ENCODE peak calls at places on chromosomes 2 and 18, in six cellular contexts. W is cardiac fibroblast, J is heart left ventricle, B is mammary epithelial cell, F is heart right ventricle, Q is pancreas. R is an unnamed sample.

GRCh38 chr2:98551316-98551715 is 57.0 kb downstream of the COA5 start:
- DNase-seq in J (no peak), F (no peak), W (no peak), B (no peak), Q (no peak), R (no peak)

GRCh38 chr2:60441791-60442190 is 111.7 kb downstream of the BCL11A start:
- DNase-seq in W (no peak), Q (no peak), J (no peak), B (no peak), F (no peak), R (no peak)

GRCh38 chr2:9753276-9753600 is 90.0 kb upstream of the TAF1B start:
- DNase-seq in Q (no peak), F (no peak), W (peak), B (peak), J (peak), R (peak)

GRCh38 chr18:72128649-72129048 is 415.5 kb downstream of the CBLN2 start:
- DNase-seq in J (no peak), W (no peak), Q (no peak), B (no peak), F (no peak), R (no peak)

GRCh38 chr2:230640540-230641011 is 72.1 kb upstream of the CAB39 start:
- DNase-seq in B (peak), F (no peak), J (no peak), Q (no peak), W (no peak), R (no peak)

GRCh38 chr2:238009563-238009962 is 42.7 kb downstream of the UBE2F start:
- DNase-seq in B (no peak), W (no peak), F (no peak), J (no peak), Q (no peak), R (no peak)

GRCh38 chr18:24514439-24514838 is 54.0 kb downstream of the HRH4 start:
- DNase-seq in J (no peak), B (peak), Q (no peak), F (no peak), W (peak), R (no peak)

GRCh38 chr2:10914272-10914693 is 2.5 kb downstream of the KCNF1 start:
- DNase-seq in F (no peak), B (no peak), J (no peak), W (no peak), Q (no peak), R (no peak)

GRCh38 chr2:85907671-85908157 is 18.9 kb upstream of the ST3GAL5 start:
- DNase-seq in F (no peak), B (peak), W (peak), Q (no peak), J (no peak), R (no peak)

DNA sequence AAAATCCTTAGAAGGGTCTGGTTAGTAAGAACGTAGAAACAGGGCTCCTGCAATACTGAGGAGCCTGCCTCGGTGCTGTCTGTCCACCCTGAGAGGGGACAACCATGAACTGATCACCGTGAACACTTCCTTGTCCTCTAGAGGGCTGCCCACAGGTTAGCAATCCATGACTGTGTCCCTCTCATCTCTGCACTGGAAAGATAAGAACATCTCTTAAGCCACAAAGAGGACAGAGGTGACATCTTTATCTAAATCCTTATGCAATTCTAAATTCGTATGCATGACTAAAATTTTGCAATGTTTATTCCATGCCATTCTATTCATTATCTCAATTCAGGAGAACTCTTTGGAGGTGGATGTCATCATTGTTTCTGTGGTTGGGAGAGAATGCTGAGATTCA is 12.8 kb downstream of the EFR3B start:
- DNase-seq in W (no peak), J (no peak), Q (no peak), F (no peak), B (no peak), R (no peak)
- TF ChIP-seq CTCF in W (no peak), J (no peak), Q (no peak), F (no peak), B (no peak), R (no peak)

GRCh38 chr2:68062680-68063387 is at the start of gene C1D:
- DNase-seq in B (peak), F (peak), Q (peak), J (peak), W (peak), R (peak)
- TF ChIP-seq CTCF in B (no peak), F (no peak), Q (no peak), J (no peak), W (no peak), R (no peak)

DNA sequence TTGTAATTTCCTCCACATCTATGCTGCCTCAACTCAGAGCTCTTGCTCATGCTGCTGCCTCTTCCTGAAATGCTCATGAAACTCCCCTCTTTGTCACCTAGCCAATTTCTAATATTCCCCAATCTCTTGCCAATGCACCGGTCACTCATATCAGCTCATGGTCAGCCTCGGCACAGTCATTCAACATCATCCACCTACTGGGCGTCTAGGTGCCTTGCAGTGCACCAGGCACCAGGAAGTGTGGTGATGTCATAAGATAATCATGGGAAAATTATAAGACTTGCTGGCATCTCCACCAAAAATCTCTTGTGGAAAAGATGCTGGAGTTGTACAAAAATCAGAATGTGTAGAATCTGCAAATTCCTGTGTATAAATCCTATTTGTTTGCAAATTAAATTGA is 52.6 kb upstream of the RAB27B start:
- DNase-seq in F (no peak), B (peak), Q (peak), W (peak), J (no peak), R (no peak)
- TF ChIP-seq CTCF in F (no peak), B (peak), Q (no peak), W (peak), J (no peak), R (no peak)

GRCh38 chr2:121943285-121943684 is 187.8 kb downstream of the TSN start:
- DNase-seq in Q (no peak), B (no peak), F (no peak), J (no peak), W (no peak), R (no peak)
- TF ChIP-seq CTCF in Q (no peak), B (no peak), F (no peak), J (no peak), W (no peak), R (no peak)

DNA sequence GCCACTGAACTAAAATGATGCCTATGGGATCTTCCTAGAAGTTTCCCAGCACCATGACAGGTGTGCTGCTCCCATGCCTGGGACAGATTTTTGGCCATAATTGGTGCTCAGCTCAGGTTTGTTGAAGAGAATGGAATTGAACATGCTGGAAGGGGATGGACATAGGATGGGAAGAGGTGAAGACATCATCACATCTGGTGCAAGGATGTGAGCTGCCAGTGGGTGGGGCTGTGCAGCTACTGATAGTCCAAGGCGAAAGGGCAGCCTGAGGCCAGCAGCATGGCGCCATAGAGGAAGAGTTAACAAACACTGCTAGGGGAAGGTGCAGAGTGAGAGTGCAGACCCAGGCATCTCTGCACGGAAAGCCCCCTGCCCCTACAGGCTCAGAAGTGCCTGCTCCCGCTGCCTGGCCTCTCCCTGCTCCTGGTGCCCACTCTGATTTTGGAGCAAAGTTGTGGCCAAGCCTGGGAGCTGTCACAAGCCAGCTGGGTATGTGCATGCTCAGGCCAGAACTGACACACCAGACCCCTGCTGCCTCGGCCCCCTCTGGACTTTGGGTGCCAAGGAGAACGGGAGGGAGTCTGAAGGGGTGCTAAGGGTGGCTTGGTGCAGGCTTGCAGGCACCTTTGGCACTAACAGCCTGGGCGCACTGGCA is 178.6 kb downstream of the ZBTB7C start:
- DNase-seq in W (peak), F (peak), J (no peak), Q (no peak), B (peak), R (no peak)
- TF ChIP-seq CTCF in W (peak), F (no peak), J (peak), Q (no peak), B (peak), R (peak)

DNA sequence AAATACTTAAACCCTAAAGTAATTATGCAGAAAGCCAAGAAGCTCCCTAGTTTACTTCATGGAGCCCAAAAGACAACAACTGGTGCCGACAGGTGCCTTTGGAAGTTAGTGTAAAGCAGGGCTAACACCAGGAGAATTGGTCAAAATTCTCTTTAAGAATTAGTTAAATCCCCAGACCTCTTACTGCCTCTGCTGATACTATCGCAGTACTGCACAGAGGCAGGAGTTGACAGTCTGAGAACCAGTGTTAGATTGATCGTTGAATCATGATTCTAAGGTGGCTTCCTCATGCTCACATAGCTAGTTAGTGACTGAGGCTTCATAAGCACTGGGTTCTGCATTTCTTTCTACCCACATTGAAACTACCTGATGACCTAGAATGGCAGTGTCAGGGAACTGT is 445.0 kb downstream of the XIRP2 start:
- DNase-seq in W (no peak), Q (no peak), J (no peak), B (no peak), F (no peak), R (no peak)
- TF ChIP-seq CTCF in W (no peak), Q (no peak), J (no peak), B (peak), F (no peak), R (peak)

GRCh38 chr2:108926561-108927380 is 62.2 kb downstream of the EDAR start:
- DNase-seq in Q (no peak), F (no peak), W (no peak), J (no peak), B (no peak), R (no peak)

GRCh38 chr2:108927405-108927804 is 61.6 kb downstream of the EDAR start:
- DNase-seq in F (no peak), W (no peak), B (no peak), Q (no peak), J (no peak), R (no peak)

GRCh38 chr2:108929896-108930425 is 59.1 kb downstream of the EDAR start:
- DNase-seq in B (no peak), W (no peak), Q (no peak), F (no peak), J (no peak), R (no peak)

GRCh38 chr2:108927936-108928659 is 60.9 kb downstream of the EDAR start:
- DNase-seq in W (peak), F (no peak), Q (no peak), B (peak), J (no peak), R (no peak)

DNA sequence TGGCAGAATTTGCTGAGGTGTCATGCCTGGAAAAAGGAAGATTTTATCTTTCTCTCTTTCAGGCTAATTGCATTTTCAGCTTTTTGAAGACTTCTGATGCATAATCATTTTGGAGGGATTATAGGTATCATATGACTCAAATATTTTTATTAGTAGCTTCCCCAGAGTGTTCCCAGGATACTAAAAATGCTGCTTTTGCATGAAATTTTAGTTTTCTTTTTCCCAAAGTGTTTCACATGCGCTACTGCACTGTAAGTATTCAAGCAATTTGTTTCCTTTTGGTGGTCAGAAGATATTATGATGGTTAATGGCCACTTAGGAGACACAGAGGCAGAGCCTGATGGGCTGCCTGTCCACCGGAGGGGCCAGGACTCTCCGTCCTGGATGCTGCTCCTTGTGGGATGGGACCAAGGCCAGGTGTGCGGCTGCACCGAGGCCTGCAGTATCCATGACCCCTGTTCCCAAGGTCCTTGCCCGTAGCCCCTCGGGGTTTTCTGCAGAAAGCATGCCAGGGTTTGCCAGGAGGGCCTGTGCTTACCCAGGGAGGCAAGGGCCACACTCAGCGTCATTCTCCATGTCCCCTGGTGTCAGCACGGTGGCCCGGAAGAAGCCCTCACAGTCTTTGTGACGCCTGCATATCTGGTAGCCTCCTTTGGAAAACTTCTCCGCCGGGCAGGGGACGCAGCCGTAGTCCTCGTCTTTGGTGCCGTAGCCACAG is 60.2 kb downstream of the EDAR start:
- DNase-seq in F (no peak), J (no peak), W (no peak), Q (no peak), B (no peak), R (no peak)
- TF ChIP-seq CTCF in F (no peak), J (no peak), W (no peak), Q (no peak), B (no peak), R (no peak)

GRCh38 chr2:138922973-138923563 is 142.9 kb upstream of the NXPH2 start:
- DNase-seq in W (peak), F (no peak), J (no peak), Q (no peak), B (peak), R (no peak)
- TF ChIP-seq CTCF in W (peak), F (no peak), J (peak), Q (no peak), B (peak), R (peak)

DNA sequence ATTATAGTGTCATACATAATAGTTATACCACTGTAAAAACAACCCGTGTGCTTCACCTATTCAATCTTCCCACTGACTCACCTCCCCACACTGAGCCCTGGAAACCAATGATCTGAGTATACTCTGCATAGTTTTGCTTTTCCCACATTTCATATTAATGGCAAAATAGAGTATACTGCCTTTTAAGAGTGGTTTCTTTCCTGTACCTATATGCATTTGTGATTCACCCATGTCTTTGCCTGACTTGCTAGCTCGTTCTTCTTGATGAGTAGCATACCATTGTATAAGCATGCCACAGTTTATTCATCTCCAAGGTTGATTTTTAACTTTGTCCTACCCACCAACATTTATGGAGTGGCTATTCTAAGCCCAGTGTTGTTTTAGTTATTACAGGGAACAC is 686.4 kb downstream of the PLCL1 start:
- DNase-seq in W (no peak), J (no peak), Q (no peak), F (no peak), B (no peak), R (no peak)
- TF ChIP-seq CTCF in W (no peak), J (no peak), Q (no peak), F (no peak), B (no peak), R (no peak)